ENCODE peak calls at places on chromosomes 7 and 10, in six cellular contexts. One of them, this sample, is unnamed.

GRCh38 chr7:134284952-134285351 is 31.8 kb downstream of the SLC35B4 start:
- DNase-seq in activated gamma-delta T cell treated with anti-CD3 and anti-CD28 coated beads, Interleukin-2, amount 50 U/mL, for 16 hours: no peak
- DNase-seq in stimulated activated CD8-positive, alpha-beta memory T cell treated with anti-CD3 and anti-CD28 coated beads, Interleukin-15, amount 100 ng/mL, for 48 hours: no peak
- DNase-seq in kidney glomerular epithelial cell: no peak
- DNase-seq in neuronal stem cell: no peak
- DNase-seq in activated T-cell treated with anti-CD3 and anti-CD28 coated beads for 1 hour: no peak
- DNase-seq in this sample: no peak

GRCh38 chr10:102542800-102543418 is 39.1 kb downstream of the SUFU start:
- DNase-seq in activated gamma-delta T cell treated with anti-CD3 and anti-CD28 coated beads, Interleukin-2, amount 50 U/mL, for 16 hours: no peak
- DNase-seq in stimulated activated CD8-positive, alpha-beta memory T cell treated with anti-CD3 and anti-CD28 coated beads, Interleukin-15, amount 100 ng/mL, for 48 hours: no peak
- DNase-seq in kidney glomerular epithelial cell: no peak
- DNase-seq in neuronal stem cell: no peak
- DNase-seq in activated T-cell treated with anti-CD3 and anti-CD28 coated beads for 1 hour: no peak
- DNase-seq in this sample: no peak

GRCh38 chr10:31129261-31129660 is 97.6 kb upstream of the ZNF438 start:
- DNase-seq in activated gamma-delta T cell treated with anti-CD3 and anti-CD28 coated beads, Interleukin-2, amount 50 U/mL, for 16 hours: no peak
- DNase-seq in stimulated activated CD8-positive, alpha-beta memory T cell treated with anti-CD3 and anti-CD28 coated beads, Interleukin-15, amount 100 ng/mL, for 48 hours: no peak
- DNase-seq in kidney glomerular epithelial cell: peak
- DNase-seq in neuronal stem cell: no peak
- DNase-seq in activated T-cell treated with anti-CD3 and anti-CD28 coated beads for 1 hour: no peak
- DNase-seq in this sample: peak

GRCh38 chr7:101018271-101019167 is 1.4 kb upstream of the MUC17 start:
- DNase-seq in activated gamma-delta T cell treated with anti-CD3 and anti-CD28 coated beads, Interleukin-2, amount 50 U/mL, for 16 hours: no peak
- DNase-seq in stimulated activated CD8-positive, alpha-beta memory T cell treated with anti-CD3 and anti-CD28 coated beads, Interleukin-15, amount 100 ng/mL, for 48 hours: no peak
- DNase-seq in kidney glomerular epithelial cell: no peak
- DNase-seq in neuronal stem cell: peak
- DNase-seq in activated T-cell treated with anti-CD3 and anti-CD28 coated beads for 1 hour: no peak
- DNase-seq in this sample: no peak

GRCh38 chr7:133857376-133858119 is 269.6 kb upstream of the LRGUK start:
- DNase-seq in activated gamma-delta T cell treated with anti-CD3 and anti-CD28 coated beads, Interleukin-2, amount 50 U/mL, for 16 hours: no peak
- DNase-seq in stimulated activated CD8-positive, alpha-beta memory T cell treated with anti-CD3 and anti-CD28 coated beads, Interleukin-15, amount 100 ng/mL, for 48 hours: no peak
- DNase-seq in kidney glomerular epithelial cell: no peak
- DNase-seq in neuronal stem cell: no peak
- DNase-seq in activated T-cell treated with anti-CD3 and anti-CD28 coated beads for 1 hour: no peak
- DNase-seq in this sample: no peak

GRCh38 chr7:135755351-135755753 is 6.7 kb upstream of the FAM180A start:
- DNase-seq in activated gamma-delta T cell treated with anti-CD3 and anti-CD28 coated beads, Interleukin-2, amount 50 U/mL, for 16 hours: no peak
- DNase-seq in stimulated activated CD8-positive, alpha-beta memory T cell treated with anti-CD3 and anti-CD28 coated beads, Interleukin-15, amount 100 ng/mL, for 48 hours: no peak
- DNase-seq in kidney glomerular epithelial cell: no peak
- DNase-seq in neuronal stem cell: no peak
- DNase-seq in activated T-cell treated with anti-CD3 and anti-CD28 coated beads for 1 hour: no peak
- DNase-seq in this sample: no peak

GRCh38 chr10:86668297-86669165 is at the start of gene LDB3:
- DNase-seq in activated gamma-delta T cell treated with anti-CD3 and anti-CD28 coated beads, Interleukin-2, amount 50 U/mL, for 16 hours: no peak
- DNase-seq in stimulated activated CD8-positive, alpha-beta memory T cell treated with anti-CD3 and anti-CD28 coated beads, Interleukin-15, amount 100 ng/mL, for 48 hours: no peak
- DNase-seq in kidney glomerular epithelial cell: peak
- DNase-seq in neuronal stem cell: no peak
- DNase-seq in activated T-cell treated with anti-CD3 and anti-CD28 coated beads for 1 hour: no peak
- DNase-seq in this sample: no peak

GRCh38 chr10:70551971-70552422 is 50.5 kb downstream of the PRF1 start:
- DNase-seq in activated gamma-delta T cell treated with anti-CD3 and anti-CD28 coated beads, Interleukin-2, amount 50 U/mL, for 16 hours: no peak
- DNase-seq in stimulated activated CD8-positive, alpha-beta memory T cell treated with anti-CD3 and anti-CD28 coated beads, Interleukin-15, amount 100 ng/mL, for 48 hours: no peak
- DNase-seq in kidney glomerular epithelial cell: peak
- DNase-seq in neuronal stem cell: no peak
- DNase-seq in activated T-cell treated with anti-CD3 and anti-CD28 coated beads for 1 hour: no peak
- DNase-seq in this sample: peak

GRCh38 chr10:121813211-121813812 is 114.5 kb downstream of the ATE1 start:
- DNase-seq in activated gamma-delta T cell treated with anti-CD3 and anti-CD28 coated beads, Interleukin-2, amount 50 U/mL, for 16 hours: no peak
- DNase-seq in stimulated activated CD8-positive, alpha-beta memory T cell treated with anti-CD3 and anti-CD28 coated beads, Interleukin-15, amount 100 ng/mL, for 48 hours: no peak
- DNase-seq in kidney glomerular epithelial cell: peak
- DNase-seq in neuronal stem cell: no peak
- DNase-seq in activated T-cell treated with anti-CD3 and anti-CD28 coated beads for 1 hour: no peak
- DNase-seq in this sample: peak

GRCh38 chr10:6173203-6173602 is 29.5 kb upstream of the PFKFB3 start:
- DNase-seq in activated gamma-delta T cell treated with anti-CD3 and anti-CD28 coated beads, Interleukin-2, amount 50 U/mL, for 16 hours: peak
- DNase-seq in stimulated activated CD8-positive, alpha-beta memory T cell treated with anti-CD3 and anti-CD28 coated beads, Interleukin-15, amount 100 ng/mL, for 48 hours: peak
- DNase-seq in kidney glomerular epithelial cell: no peak
- DNase-seq in neuronal stem cell: no peak
- DNase-seq in activated T-cell treated with anti-CD3 and anti-CD28 coated beads for 1 hour: peak
- DNase-seq in this sample: no peak

GRCh38 chr7:47782022-47782421 is 166.2 kb downstream of the PKD1L1 start:
- DNase-seq in activated gamma-delta T cell treated with anti-CD3 and anti-CD28 coated beads, Interleukin-2, amount 50 U/mL, for 16 hours: no peak
- DNase-seq in stimulated activated CD8-positive, alpha-beta memory T cell treated with anti-CD3 and anti-CD28 coated beads, Interleukin-15, amount 100 ng/mL, for 48 hours: no peak
- DNase-seq in kidney glomerular epithelial cell: no peak
- DNase-seq in neuronal stem cell: no peak
- DNase-seq in activated T-cell treated with anti-CD3 and anti-CD28 coated beads for 1 hour: no peak
- DNase-seq in this sample: peak

GRCh38 chr10:5576780-5577472 is 52.2 kb downstream of the CALML3 start:
- DNase-seq in activated gamma-delta T cell treated with anti-CD3 and anti-CD28 coated beads, Interleukin-2, amount 50 U/mL, for 16 hours: no peak
- DNase-seq in stimulated activated CD8-positive, alpha-beta memory T cell treated with anti-CD3 and anti-CD28 coated beads, Interleukin-15, amount 100 ng/mL, for 48 hours: no peak
- DNase-seq in kidney glomerular epithelial cell: no peak
- DNase-seq in neuronal stem cell: no peak
- DNase-seq in activated T-cell treated with anti-CD3 and anti-CD28 coated beads for 1 hour: no peak
- DNase-seq in this sample: no peak

GRCh38 chr10:21176934-21177480 is 279.9 kb upstream of the NEBL start:
- DNase-seq in activated gamma-delta T cell treated with anti-CD3 and anti-CD28 coated beads, Interleukin-2, amount 50 U/mL, for 16 hours: no peak
- DNase-seq in stimulated activated CD8-positive, alpha-beta memory T cell treated with anti-CD3 and anti-CD28 coated beads, Interleukin-15, amount 100 ng/mL, for 48 hours: no peak
- DNase-seq in kidney glomerular epithelial cell: no peak
- DNase-seq in neuronal stem cell: no peak
- DNase-seq in activated T-cell treated with anti-CD3 and anti-CD28 coated beads for 1 hour: no peak
- DNase-seq in this sample: no peak

GRCh38 chr10:129042747-129043146 is 424.3 kb upstream of the MGMT start:
- DNase-seq in activated gamma-delta T cell treated with anti-CD3 and anti-CD28 coated beads, Interleukin-2, amount 50 U/mL, for 16 hours: no peak
- DNase-seq in stimulated activated CD8-positive, alpha-beta memory T cell treated with anti-CD3 and anti-CD28 coated beads, Interleukin-15, amount 100 ng/mL, for 48 hours: no peak
- DNase-seq in kidney glomerular epithelial cell: no peak
- DNase-seq in neuronal stem cell: no peak
- DNase-seq in activated T-cell treated with anti-CD3 and anti-CD28 coated beads for 1 hour: no peak
- DNase-seq in this sample: no peak

GRCh38 chr7:50629238-50629901 is 64.2 kb upstream of the DDC start:
- DNase-seq in activated gamma-delta T cell treated with anti-CD3 and anti-CD28 coated beads, Interleukin-2, amount 50 U/mL, for 16 hours: no peak
- DNase-seq in stimulated activated CD8-positive, alpha-beta memory T cell treated with anti-CD3 and anti-CD28 coated beads, Interleukin-15, amount 100 ng/mL, for 48 hours: no peak
- DNase-seq in kidney glomerular epithelial cell: no peak
- DNase-seq in neuronal stem cell: no peak
- DNase-seq in activated T-cell treated with anti-CD3 and anti-CD28 coated beads for 1 hour: no peak
- DNase-seq in this sample: no peak

GRCh38 chr7:105319578-105319977 is 69.1 kb downstream of the SRPK2 start:
- DNase-seq in activated gamma-delta T cell treated with anti-CD3 and anti-CD28 coated beads, Interleukin-2, amount 50 U/mL, for 16 hours: no peak
- DNase-seq in stimulated activated CD8-positive, alpha-beta memory T cell treated with anti-CD3 and anti-CD28 coated beads, Interleukin-15, amount 100 ng/mL, for 48 hours: no peak
- DNase-seq in kidney glomerular epithelial cell: no peak
- DNase-seq in neuronal stem cell: no peak
- DNase-seq in activated T-cell treated with anti-CD3 and anti-CD28 coated beads for 1 hour: no peak
- DNase-seq in this sample: no peak

GRCh38 chr10:4353964-4354363 is 472.0 kb upstream of the AKR1E2 start:
- DNase-seq in activated gamma-delta T cell treated with anti-CD3 and anti-CD28 coated beads, Interleukin-2, amount 50 U/mL, for 16 hours: no peak
- DNase-seq in stimulated activated CD8-positive, alpha-beta memory T cell treated with anti-CD3 and anti-CD28 coated beads, Interleukin-15, amount 100 ng/mL, for 48 hours: no peak
- DNase-seq in kidney glomerular epithelial cell: peak
- DNase-seq in neuronal stem cell: no peak
- DNase-seq in activated T-cell treated with anti-CD3 and anti-CD28 coated beads for 1 hour: no peak
- DNase-seq in this sample: peak

GRCh38 chr10:17847586-17848296 is 38.6 kb downstream of the MRC1 start:
- DNase-seq in activated gamma-delta T cell treated with anti-CD3 and anti-CD28 coated beads, Interleukin-2, amount 50 U/mL, for 16 hours: no peak
- DNase-seq in stimulated activated CD8-positive, alpha-beta memory T cell treated with anti-CD3 and anti-CD28 coated beads, Interleukin-15, amount 100 ng/mL, for 48 hours: no peak
- DNase-seq in kidney glomerular epithelial cell: no peak
- DNase-seq in neuronal stem cell: peak
- DNase-seq in activated T-cell treated with anti-CD3 and anti-CD28 coated beads for 1 hour: no peak
- DNase-seq in this sample: peak

GRCh38 chr10:298033-298432 is 162.8 kb downstream of the ZMYND11 start:
- DNase-seq in activated gamma-delta T cell treated with anti-CD3 and anti-CD28 coated beads, Interleukin-2, amount 50 U/mL, for 16 hours: no peak
- DNase-seq in stimulated activated CD8-positive, alpha-beta memory T cell treated with anti-CD3 and anti-CD28 coated beads, Interleukin-15, amount 100 ng/mL, for 48 hours: no peak
- DNase-seq in kidney glomerular epithelial cell: no peak
- DNase-seq in neuronal stem cell: no peak
- DNase-seq in activated T-cell treated with anti-CD3 and anti-CD28 coated beads for 1 hour: no peak
- DNase-seq in this sample: no peak

GRCh38 chr7:106094780-106095179 is 17.3 kb downstream of the SYPL1 start:
- DNase-seq in activated gamma-delta T cell treated with anti-CD3 and anti-CD28 coated beads, Interleukin-2, amount 50 U/mL, for 16 hours: no peak
- DNase-seq in stimulated activated CD8-positive, alpha-beta memory T cell treated with anti-CD3 and anti-CD28 coated beads, Interleukin-15, amount 100 ng/mL, for 48 hours: no peak
- DNase-seq in kidney glomerular epithelial cell: no peak
- DNase-seq in neuronal stem cell: no peak
- DNase-seq in activated T-cell treated with anti-CD3 and anti-CD28 coated beads for 1 hour: no peak
- DNase-seq in this sample: no peak

GRCh38 chr7:143410523-143411004 is 1.9 kb upstream of the EPHA1 start:
- DNase-seq in activated gamma-delta T cell treated with anti-CD3 and anti-CD28 coated beads, Interleukin-2, amount 50 U/mL, for 16 hours: no peak
- DNase-seq in stimulated activated CD8-positive, alpha-beta memory T cell treated with anti-CD3 and anti-CD28 coated beads, Interleukin-15, amount 100 ng/mL, for 48 hours: no peak
- DNase-seq in kidney glomerular epithelial cell: no peak
- DNase-seq in neuronal stem cell: no peak
- DNase-seq in activated T-cell treated with anti-CD3 and anti-CD28 coated beads for 1 hour: no peak
- DNase-seq in this sample: peak

GRCh38 chr7:70637726-70638125 is 494.2 kb upstream of the GALNT17 start:
- DNase-seq in activated gamma-delta T cell treated with anti-CD3 and anti-CD28 coated beads, Interleukin-2, amount 50 U/mL, for 16 hours: no peak
- DNase-seq in stimulated activated CD8-positive, alpha-beta memory T cell treated with anti-CD3 and anti-CD28 coated beads, Interleukin-15, amount 100 ng/mL, for 48 hours: no peak
- DNase-seq in kidney glomerular epithelial cell: no peak
- DNase-seq in neuronal stem cell: no peak
- DNase-seq in activated T-cell treated with anti-CD3 and anti-CD28 coated beads for 1 hour: no peak
- DNase-seq in this sample: no peak

GRCh38 chr7:10212664-10213063 is 761.0 kb upstream of the PHF14 start:
- DNase-seq in activated gamma-delta T cell treated with anti-CD3 and anti-CD28 coated beads, Interleukin-2, amount 50 U/mL, for 16 hours: no peak
- DNase-seq in stimulated activated CD8-positive, alpha-beta memory T cell treated with anti-CD3 and anti-CD28 coated beads, Interleukin-15, amount 100 ng/mL, for 48 hours: no peak
- DNase-seq in kidney glomerular epithelial cell: no peak
- DNase-seq in neuronal stem cell: no peak
- DNase-seq in activated T-cell treated with anti-CD3 and anti-CD28 coated beads for 1 hour: no peak
- DNase-seq in this sample: no peak

GRCh38 chr10:22053048-22053447 is 49.5 kb upstream of the DNAJC1 start:
- DNase-seq in activated gamma-delta T cell treated with anti-CD3 and anti-CD28 coated beads, Interleukin-2, amount 50 U/mL, for 16 hours: no peak
- DNase-seq in stimulated activated CD8-positive, alpha-beta memory T cell treated with anti-CD3 and anti-CD28 coated beads, Interleukin-15, amount 100 ng/mL, for 48 hours: no peak
- DNase-seq in kidney glomerular epithelial cell: no peak
- DNase-seq in neuronal stem cell: no peak
- DNase-seq in activated T-cell treated with anti-CD3 and anti-CD28 coated beads for 1 hour: no peak
- DNase-seq in this sample: no peak

GRCh38 chr7:130151591-130152269 is 53.5 kb downstream of the TMEM209 start:
- DNase-seq in activated gamma-delta T cell treated with anti-CD3 and anti-CD28 coated beads, Interleukin-2, amount 50 U/mL, for 16 hours: peak
- DNase-seq in stimulated activated CD8-positive, alpha-beta memory T cell treated with anti-CD3 and anti-CD28 coated beads, Interleukin-15, amount 100 ng/mL, for 48 hours: peak
- DNase-seq in kidney glomerular epithelial cell: no peak
- DNase-seq in neuronal stem cell: no peak
- DNase-seq in activated T-cell treated with anti-CD3 and anti-CD28 coated beads for 1 hour: no peak
- DNase-seq in this sample: no peak

GRCh38 chr7:2084781-2085505 is 147.8 kb downstream of the MAD1L1 start:
- DNase-seq in activated gamma-delta T cell treated with anti-CD3 and anti-CD28 coated beads, Interleukin-2, amount 50 U/mL, for 16 hours: no peak
- DNase-seq in stimulated activated CD8-positive, alpha-beta memory T cell treated with anti-CD3 and anti-CD28 coated beads, Interleukin-15, amount 100 ng/mL, for 48 hours: no peak
- DNase-seq in kidney glomerular epithelial cell: no peak
- DNase-seq in neuronal stem cell: no peak
- DNase-seq in activated T-cell treated with anti-CD3 and anti-CD28 coated beads for 1 hour: no peak
- DNase-seq in this sample: no peak

GRCh38 chr10:91163269-91163708 is 57.2 kb upstream of the PCGF5 start:
- DNase-seq in activated gamma-delta T cell treated with anti-CD3 and anti-CD28 coated beads, Interleukin-2, amount 50 U/mL, for 16 hours: peak
- DNase-seq in stimulated activated CD8-positive, alpha-beta memory T cell treated with anti-CD3 and anti-CD28 coated beads, Interleukin-15, amount 100 ng/mL, for 48 hours: peak
- DNase-seq in kidney glomerular epithelial cell: peak
- DNase-seq in neuronal stem cell: peak
- DNase-seq in activated T-cell treated with anti-CD3 and anti-CD28 coated beads for 1 hour: peak
- DNase-seq in this sample: peak

GRCh38 chr7:129919492-129919891 is 33.3 kb downstream of the UBE2H start:
- DNase-seq in activated gamma-delta T cell treated with anti-CD3 and anti-CD28 coated beads, Interleukin-2, amount 50 U/mL, for 16 hours: no peak
- DNase-seq in stimulated activated CD8-positive, alpha-beta memory T cell treated with anti-CD3 and anti-CD28 coated beads, Interleukin-15, amount 100 ng/mL, for 48 hours: no peak
- DNase-seq in kidney glomerular epithelial cell: no peak
- DNase-seq in neuronal stem cell: no peak
- DNase-seq in activated T-cell treated with anti-CD3 and anti-CD28 coated beads for 1 hour: no peak
- DNase-seq in this sample: no peak

GRCh38 chr7:97499204-97499603 is 232.7 kb upstream of the TAC1 start:
- DNase-seq in activated gamma-delta T cell treated with anti-CD3 and anti-CD28 coated beads, Interleukin-2, amount 50 U/mL, for 16 hours: no peak
- DNase-seq in stimulated activated CD8-positive, alpha-beta memory T cell treated with anti-CD3 and anti-CD28 coated beads, Interleukin-15, amount 100 ng/mL, for 48 hours: no peak
- DNase-seq in kidney glomerular epithelial cell: no peak
- DNase-seq in neuronal stem cell: peak
- DNase-seq in activated T-cell treated with anti-CD3 and anti-CD28 coated beads for 1 hour: no peak
- DNase-seq in this sample: peak

GRCh38 chr7:17690030-17690429 is 250.3 kb downstream of the SNX13 start:
- DNase-seq in activated gamma-delta T cell treated with anti-CD3 and anti-CD28 coated beads, Interleukin-2, amount 50 U/mL, for 16 hours: no peak
- DNase-seq in stimulated activated CD8-positive, alpha-beta memory T cell treated with anti-CD3 and anti-CD28 coated beads, Interleukin-15, amount 100 ng/mL, for 48 hours: no peak
- DNase-seq in kidney glomerular epithelial cell: peak
- DNase-seq in neuronal stem cell: no peak
- DNase-seq in activated T-cell treated with anti-CD3 and anti-CD28 coated beads for 1 hour: no peak
- DNase-seq in this sample: peak

GRCh38 chr10:7027913-7028808 is 382.7 kb downstream of the SFMBT2 start:
- DNase-seq in activated gamma-delta T cell treated with anti-CD3 and anti-CD28 coated beads, Interleukin-2, amount 50 U/mL, for 16 hours: no peak
- DNase-seq in stimulated activated CD8-positive, alpha-beta memory T cell treated with anti-CD3 and anti-CD28 coated beads, Interleukin-15, amount 100 ng/mL, for 48 hours: no peak
- DNase-seq in kidney glomerular epithelial cell: no peak
- DNase-seq in neuronal stem cell: no peak
- DNase-seq in activated T-cell treated with anti-CD3 and anti-CD28 coated beads for 1 hour: no peak
- DNase-seq in this sample: no peak

GRCh38 chr10:43628956-43629355 is 19.7 kb downstream of the ZNF32 start:
- DNase-seq in activated gamma-delta T cell treated with anti-CD3 and anti-CD28 coated beads, Interleukin-2, amount 50 U/mL, for 16 hours: no peak
- DNase-seq in stimulated activated CD8-positive, alpha-beta memory T cell treated with anti-CD3 and anti-CD28 coated beads, Interleukin-15, amount 100 ng/mL, for 48 hours: no peak
- DNase-seq in kidney glomerular epithelial cell: no peak
- DNase-seq in neuronal stem cell: no peak
- DNase-seq in activated T-cell treated with anti-CD3 and anti-CD28 coated beads for 1 hour: no peak
- DNase-seq in this sample: no peak

GRCh38 chr7:45108863-45109262 is 2.6 kb downstream of the TBRG4 start:
- DNase-seq in activated gamma-delta T cell treated with anti-CD3 and anti-CD28 coated beads, Interleukin-2, amount 50 U/mL, for 16 hours: no peak
- DNase-seq in stimulated activated CD8-positive, alpha-beta memory T cell treated with anti-CD3 and anti-CD28 coated beads, Interleukin-15, amount 100 ng/mL, for 48 hours: no peak
- DNase-seq in kidney glomerular epithelial cell: no peak
- DNase-seq in neuronal stem cell: no peak
- DNase-seq in activated T-cell treated with anti-CD3 and anti-CD28 coated beads for 1 hour: no peak
- DNase-seq in this sample: no peak

GRCh38 chr10:47290338-47290737 is 9.7 kb upstream of the GDF10 start:
- DNase-seq in activated gamma-delta T cell treated with anti-CD3 and anti-CD28 coated beads, Interleukin-2, amount 50 U/mL, for 16 hours: no peak
- DNase-seq in stimulated activated CD8-positive, alpha-beta memory T cell treated with anti-CD3 and anti-CD28 coated beads, Interleukin-15, amount 100 ng/mL, for 48 hours: no peak
- DNase-seq in kidney glomerular epithelial cell: no peak
- DNase-seq in neuronal stem cell: no peak
- DNase-seq in activated T-cell treated with anti-CD3 and anti-CD28 coated beads for 1 hour: no peak
- DNase-seq in this sample: no peak

GRCh38 chr7:142365410-142365842 is 107.6 kb upstream of the PRSS58 start:
- DNase-seq in activated gamma-delta T cell treated with anti-CD3 and anti-CD28 coated beads, Interleukin-2, amount 50 U/mL, for 16 hours: no peak
- DNase-seq in stimulated activated CD8-positive, alpha-beta memory T cell treated with anti-CD3 and anti-CD28 coated beads, Interleukin-15, amount 100 ng/mL, for 48 hours: no peak
- DNase-seq in kidney glomerular epithelial cell: no peak
- DNase-seq in neuronal stem cell: no peak
- DNase-seq in activated T-cell treated with anti-CD3 and anti-CD28 coated beads for 1 hour: no peak
- DNase-seq in this sample: no peak

This sample was measured in GM03348.